ENCODE peak calls at places on chromosomes 2 and 18, in five cellular contexts. One of them, this sample, is unnamed.

GRCh38 chr2:127355407-127356008 is 32.3 kb downstream of the MAP3K2 start:
- DNase-seq in heart right ventricle: no peak
- DNase-seq in RKO: peak
- DNase-seq in psoas muscle: no peak
- DNase-seq in CD4-positive, alpha-beta T cell: peak
- DNase-seq in this sample: no peak

GRCh38 chr2:169585673-169586072 is 1.5 kb downstream of the PPIG start:
- DNase-seq in heart right ventricle: no peak
- DNase-seq in RKO: peak
- DNase-seq in psoas muscle: no peak
- DNase-seq in CD4-positive, alpha-beta T cell: no peak
- DNase-seq in this sample: no peak

GRCh38 chr2:141523199-141523598 is 607.6 kb downstream of the LRP1B start:
- DNase-seq in heart right ventricle: no peak
- DNase-seq in RKO: no peak
- DNase-seq in psoas muscle: no peak
- DNase-seq in CD4-positive, alpha-beta T cell: no peak
- DNase-seq in this sample: no peak

GRCh38 chr18:47036298-47036874 is 965 bp upstream of the ELOA2 start:
- DNase-seq in heart right ventricle: no peak
- DNase-seq in RKO: peak
- DNase-seq in psoas muscle: no peak
- DNase-seq in CD4-positive, alpha-beta T cell: no peak
- DNase-seq in this sample: peak

GRCh38 chr18:1253825-1254224 is 349.2 kb downstream of the ADCYAP1 start:
- DNase-seq in heart right ventricle: no peak
- DNase-seq in RKO: no peak
- DNase-seq in psoas muscle: no peak
- DNase-seq in CD4-positive, alpha-beta T cell: no peak
- DNase-seq in this sample: no peak

GRCh38 chr2:74414913-74415761 is 6.3 kb downstream of the C2orf81 start:
- DNase-seq in heart right ventricle: peak
- DNase-seq in RKO: no peak
- DNase-seq in psoas muscle: peak
- DNase-seq in CD4-positive, alpha-beta T cell: peak
- DNase-seq in this sample: peak

GRCh38 chr18:76494541-76495403 is at the start of gene ZNF516:
- DNase-seq in heart right ventricle: peak
- DNase-seq in RKO: peak
- DNase-seq in psoas muscle: peak
- DNase-seq in CD4-positive, alpha-beta T cell: no peak
- DNase-seq in this sample: peak

GRCh38 chr2:229408356-229408755 is 137.3 kb upstream of the PID1 start:
- DNase-seq in heart right ventricle: no peak
- DNase-seq in RKO: peak
- DNase-seq in psoas muscle: peak
- DNase-seq in CD4-positive, alpha-beta T cell: no peak
- DNase-seq in this sample: peak

GRCh38 chr2:237773826-237774225 is 24.8 kb upstream of the RBM44 start:
- DNase-seq in heart right ventricle: no peak
- DNase-seq in RKO: no peak
- DNase-seq in psoas muscle: no peak
- DNase-seq in CD4-positive, alpha-beta T cell: no peak
- DNase-seq in this sample: no peak

This sample was measured in mucosa of descending colon.